ENCODE peak calls at places on chromosomes 6 and 20, in eight cellular contexts. D is tibial artery, Z is HAP-1, E is GM23248, Y is upper lobe of right lung, P is left ventricle myocardium inferior, K is K562, B is lower lobe of right lung. Q is an unnamed sample.

GRCh38 chr20:48603116-48603818 is 224.5 kb downstream of the PREX1 start:
- DNase-seq in Z (no peak), D (no peak), Y (peak; percentile 48), B (peak; percentile 7), P (no peak), K (no peak), E (no peak), Q (no peak)

GRCh38 chr6:168041928-168042327 is 37.1 kb downstream of the FRMD1 start:
- DNase-seq in E (no peak), K (no peak), Z (peak; percentile 52), P (no peak), D (peak; percentile 9), Y (peak; percentile 59), B (no peak), Q (no peak)

GRCh38 chr20:44552950-44553908 is 29.1 kb upstream of the PKIG start:
- DNase-seq in D (no peak), P (no peak), B (no peak), E (peak; percentile 82), Z (no peak), Y (no peak), K (peak; percentile 33), Q (no peak)

GRCh38 chr6:89002523-89002922 is 39.1 kb upstream of the RNGTT start:
- DNase-seq in K (no peak), Z (no peak), P (no peak), D (no peak), Y (no peak), E (no peak), B (no peak), Q (no peak)

GRCh38 chr20:50916934-50917333 is 14.3 kb downstream of the ADNP start:
- DNase-seq in E (no peak), B (no peak), Y (no peak), K (no peak), Z (no peak), P (no peak), D (no peak), Q (no peak)

GRCh38 chr6:5582758-5583157 is 321.4 kb downstream of the FARS2 start:
- DNase-seq in K (no peak), P (no peak), Y (no peak), D (no peak), Z (no peak), B (no peak), E (peak; percentile 35), Q (no peak)

GRCh38 chr6:98924647-98925046 is 23.1 kb downstream of the FBXL4 start:
- DNase-seq in B (no peak), P (peak; percentile 56), Z (no peak), Y (no peak), D (no peak), E (no peak), K (no peak), Q (no peak)

GRCh38 chr20:33233129-33233774 is 2.5 kb upstream of the BPIFA1 start:
- DNase-seq in E (no peak), P (no peak), K (no peak), B (no peak), D (no peak), Z (peak; percentile 15), Y (no peak), Q (peak; percentile 31)

GRCh38 chr20:6786548-6786947 is 19.1 kb downstream of the BMP2 start:
- DNase-seq in Y (no peak), B (no peak), Z (no peak), E (no peak), D (no peak), P (no peak), K (no peak), Q (no peak)

GRCh38 chr20:5531318-5532081 is 214.7 kb upstream of the PROKR2 start:
- DNase-seq in B (peak; percentile 48), K (peak; percentile 23), P (no peak), E (peak; percentile 84), Z (no peak), Y (no peak), D (peak; percentile 23), Q (no peak)

GRCh38 chr6:52519618-52520017 is 57.2 kb downstream of the TRAM2 start:
- DNase-seq in K (no peak), D (no peak), B (no peak), E (peak; percentile 47), P (no peak), Z (no peak), Y (no peak), Q (no peak)

GRCh38 chr6:52522655-52523054 is 54.2 kb downstream of the TRAM2 start:
- DNase-seq in Z (no peak), E (peak; percentile 57), P (no peak), B (no peak), K (no peak), D (no peak), Y (no peak), Q (no peak)

GRCh38 chr6:52524921-52525320 is 51.9 kb downstream of the TRAM2 start:
- DNase-seq in K (no peak), B (no peak), P (no peak), D (no peak), Z (no peak), Y (no peak), E (no peak), Q (no peak)

GRCh38 chr6:52523363-52524207 is 53.3 kb downstream of the TRAM2 start:
- DNase-seq in P (no peak), E (peak; percentile 29), B (no peak), Y (no peak), Z (no peak), K (no peak), D (no peak), Q (no peak)

DNA sequence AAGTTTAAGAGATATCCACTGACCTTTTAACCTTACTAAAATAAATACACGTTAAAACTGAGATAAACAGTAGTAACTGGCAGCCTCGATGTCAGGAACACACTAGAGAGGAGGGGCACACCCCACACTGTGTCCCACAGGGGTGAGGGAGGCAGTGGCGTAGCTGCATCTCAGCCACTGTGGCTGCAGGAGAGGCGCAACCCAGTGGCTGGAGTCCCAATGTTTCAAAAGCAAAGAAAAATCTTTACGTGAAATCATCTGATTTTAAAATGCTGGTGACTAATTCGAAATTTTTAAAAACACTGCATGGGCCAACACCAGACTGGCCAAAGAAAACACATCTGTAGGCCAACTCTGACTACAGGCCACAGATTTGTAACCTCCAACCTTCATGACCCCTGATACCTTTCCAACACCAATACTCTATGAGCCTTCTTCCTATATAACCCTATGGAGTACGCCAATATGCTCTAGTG is 54.7 kb downstream of the TRAM2 start:
- DNase-seq in P (peak; percentile 61), E (peak; percentile 87), D (peak; percentile 86), K (no peak), Z (no peak), B (no peak), Y (no peak), Q (no peak)
- H3K9me3 ChIP-seq in P (no peaks in the 10 kb centered on the region), E (no peaks in the 10 kb centered on the region), D (no peaks in the 10 kb centered on the region), K (no peaks in the 10 kb centered on the region), Z (no peaks in the 10 kb centered on the region), B (no peaks in the 10 kb centered on the region), Y (no peaks in the 10 kb centered on the region), Q (no peaks in the 10 kb centered on the region)

DNA sequence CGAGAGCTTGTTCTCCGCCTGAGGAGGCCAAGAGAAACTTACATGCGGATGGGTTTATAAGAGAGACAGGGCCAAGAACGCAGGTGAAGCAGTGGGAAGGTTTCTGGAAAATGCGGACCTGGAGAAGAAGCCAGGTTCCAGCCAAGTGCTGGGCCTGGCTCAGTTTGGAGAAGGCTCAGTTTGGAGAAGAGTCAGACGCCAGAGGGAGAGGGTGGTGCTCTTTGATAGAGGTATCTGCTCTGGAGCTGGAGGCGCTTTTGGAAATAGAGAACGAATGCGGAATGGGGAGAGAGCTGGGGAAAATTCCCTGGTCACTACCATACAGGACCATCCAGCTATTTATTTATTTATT is 753 bp downstream of the RSPH9 start:
- DNase-seq in E (no peak), Z (no peak), D (no peak), P (no peak), Y (no peak), B (no peak), K (no peak), Q (no peak)
- H3K36me3 ChIP-seq in E (peaks cover 7% of the 10 kb centered on the region), Z (peaks cover 13% of the 10 kb centered on the region), D (peaks cover 12% of the 10 kb centered on the region), P (peaks cover 20% of the 10 kb centered on the region), Y (peaks cover 14% of the 10 kb centered on the region), B (peaks cover 23% of the 10 kb centered on the region), K (peaks cover 22% of the 10 kb centered on the region), Q (peaks cover under 1% of the 10 kb centered on the region)

DNA sequence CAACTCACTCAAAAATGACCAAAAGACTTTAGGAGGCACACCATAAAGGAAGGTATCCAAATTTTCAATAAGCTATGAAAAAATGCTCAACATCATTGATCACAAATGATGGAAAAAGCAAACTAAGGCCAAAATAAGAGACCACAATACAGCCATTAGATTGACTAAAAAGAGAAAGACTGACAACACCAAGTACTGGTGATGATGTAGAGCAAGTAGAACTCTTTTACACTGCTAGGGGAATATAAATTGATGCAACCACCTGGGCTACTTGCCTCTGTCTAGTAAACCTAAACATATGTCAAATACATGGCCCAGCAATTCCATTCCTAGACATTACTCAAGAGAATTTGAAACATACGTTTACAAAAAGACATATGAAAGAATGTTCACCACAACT is 148.6 kb downstream of the GRM4 start:
- DNase-seq in E (no peak), D (no peak), B (no peak), K (no peak), Y (no peak), P (no peak), Z (no peak), Q (no peak)
- H3K4me3 ChIP-seq in E (no peak overlapping the region), D (no peak overlapping the region), B (no peak overlapping the region), K (no peak overlapping the region), Y (no peak overlapping the region), P (no peak overlapping the region), Z (no peak overlapping the region), Q (no peak overlapping the region)

DNA sequence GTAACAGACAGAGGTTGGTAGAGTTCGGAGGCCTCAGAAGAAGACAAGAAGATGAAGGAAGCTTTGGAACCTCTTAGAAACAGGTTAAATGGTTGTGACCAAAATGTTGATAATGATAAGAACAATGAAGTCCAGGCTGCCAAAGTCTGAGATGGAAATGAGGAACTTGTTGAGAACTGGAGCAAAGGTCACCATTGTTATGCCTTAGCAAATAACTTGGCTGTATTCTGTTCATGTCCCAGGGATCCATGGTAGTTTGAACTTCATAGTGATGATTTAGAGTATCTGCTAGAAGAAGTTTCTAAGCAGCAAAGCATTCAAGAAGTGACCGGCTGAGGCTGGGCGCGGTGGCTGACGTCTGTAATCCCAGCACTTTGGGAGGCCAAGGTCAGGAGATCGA is 11.1 kb upstream of the LSM14B start:
- DNase-seq in Z (no peak), P (no peak), D (no peak), K (no peak), E (no peak), B (no peak), Y (no peak), Q (no peak)
- H3K9me3 ChIP-seq in Z (peaks cover 28% of the 10 kb centered on the region), P (peaks cover 73% of the 10 kb centered on the region), D (peaks cover 72% of the 10 kb centered on the region), K (peaks cover 5% of the 10 kb centered on the region), E (no peaks in the 10 kb centered on the region), B (peaks cover 55% of the 10 kb centered on the region), Y (peaks cover 27% of the 10 kb centered on the region), Q (no peaks in the 10 kb centered on the region)

Q was measured in iPS DF 6.9.